ENCODE peak calls at places on chromosomes 16 and 17, in five cellular contexts. One of them, this sample, is unnamed.

GRCh38 chr16:49278944-49279725 is 2.5 kb downstream of the CBLN1 start:
- DNase-seq in IMR-90: no peak
- DNase-seq in fibroblast of lung: no peak
- DNase-seq in H9: peak
- DNase-seq in MM.1S: no peak
- DNase-seq in this sample: no peak

GRCh38 chr17:8151120-8151640 is 1.0 kb downstream of the PER1 start:
- DNase-seq in MM.1S: peak
- DNase-seq in IMR-90: peak
- DNase-seq in H9: peak
- DNase-seq in fibroblast of lung: peak
- DNase-seq in this sample: no peak

GRCh38 chr16:11052080-11052808 is 107.9 kb downstream of the CLEC16A start:
- DNase-seq in IMR-90: no peak
- DNase-seq in H9: no peak
- DNase-seq in fibroblast of lung: peak
- DNase-seq in MM.1S: no peak
- DNase-seq in this sample: no peak

GRCh38 chr17:15440347-15440746 is 27.1 kb downstream of the CDRT4 start:
- DNase-seq in IMR-90: no peak
- DNase-seq in fibroblast of lung: no peak
- DNase-seq in MM.1S: no peak
- DNase-seq in H9: no peak
- DNase-seq in this sample: no peak

GRCh38 chr16:86085161-86085611 is 186.2 kb downstream of the IRF8 start:
- DNase-seq in IMR-90: no peak
- DNase-seq in H9: no peak
- DNase-seq in fibroblast of lung: no peak
- DNase-seq in MM.1S: no peak
- DNase-seq in this sample: no peak

GRCh38 chr16:68644303-68644702 is 807 bp upstream of the CDH3 start:
- DNase-seq in IMR-90: no peak
- DNase-seq in H9: peak
- DNase-seq in MM.1S: no peak
- DNase-seq in fibroblast of lung: no peak
- DNase-seq in this sample: no peak

GRCh38 chr17:64126918-64127317 is 3.0 kb downstream of the ERN1 start:
- DNase-seq in IMR-90: peak
- DNase-seq in H9: no peak
- DNase-seq in MM.1S: no peak
- DNase-seq in fibroblast of lung: no peak
- DNase-seq in this sample: no peak

GRCh38 chr16:9597967-9598730 is 506.7 kb downstream of the HAPSTR1 start:
- DNase-seq in MM.1S: no peak
- DNase-seq in IMR-90: no peak
- DNase-seq in H9: no peak
- DNase-seq in fibroblast of lung: no peak
- DNase-seq in this sample: no peak

GRCh38 chr17:6110088-6110487 is 39.9 kb downstream of the WSCD1 start:
- DNase-seq in IMR-90: no peak
- DNase-seq in MM.1S: no peak
- DNase-seq in fibroblast of lung: no peak
- DNase-seq in H9: no peak
- DNase-seq in this sample: no peak

GRCh38 chr16:52247737-52248136 is 299.2 kb downstream of the TOX3 start:
- DNase-seq in H9: no peak
- DNase-seq in IMR-90: no peak
- DNase-seq in MM.1S: no peak
- DNase-seq in fibroblast of lung: no peak
- DNase-seq in this sample: no peak

GRCh38 chr16:19808061-19808621 is 76.5 kb downstream of the GPRC5B start:
- DNase-seq in H9: no peak
- DNase-seq in IMR-90: no peak
- DNase-seq in fibroblast of lung: no peak
- DNase-seq in MM.1S: peak
- DNase-seq in this sample: no peak

GRCh38 chr17:10699861-10700260 is 2.5 kb downstream of the ADPRM start:
- DNase-seq in H9: no peak
- DNase-seq in IMR-90: no peak
- DNase-seq in fibroblast of lung: no peak
- DNase-seq in MM.1S: no peak
- DNase-seq in this sample: no peak

GRCh38 chr17:64115871-64116534 is 13.9 kb downstream of the ERN1 start:
- DNase-seq in fibroblast of lung: peak
- DNase-seq in IMR-90: peak
- DNase-seq in MM.1S: no peak
- DNase-seq in H9: no peak
- DNase-seq in this sample: no peak

GRCh38 chr17:79864617-79865250 is 25.5 kb upstream of the CBX4 start:
- DNase-seq in MM.1S: no peak
- DNase-seq in H9: no peak
- DNase-seq in IMR-90: no peak
- DNase-seq in fibroblast of lung: no peak
- DNase-seq in this sample: no peak

GRCh38 chr17:57004944-57005579 is 27.1 kb downstream of the SCPEP1 start:
- DNase-seq in IMR-90: no peak
- DNase-seq in MM.1S: peak
- DNase-seq in fibroblast of lung: no peak
- DNase-seq in H9: no peak
- DNase-seq in this sample: no peak

GRCh38 chr16:77888786-77889185 is 100.4 kb downstream of the VAT1L start:
- DNase-seq in fibroblast of lung: peak
- DNase-seq in IMR-90: peak
- DNase-seq in MM.1S: no peak
- DNase-seq in H9: no peak
- DNase-seq in this sample: no peak

GRCh38 chr17:51164911-51165679 is 1.1 kb upstream of the NME2 start:
- DNase-seq in fibroblast of lung: no peak
- DNase-seq in MM.1S: no peak
- DNase-seq in H9: peak
- DNase-seq in IMR-90: no peak
- DNase-seq in this sample: no peak

GRCh38 chr17:15998031-15998574 is 1.4 kb downstream of the ZSWIM7 start:
- DNase-seq in MM.1S: no peak
- DNase-seq in IMR-90: no peak
- DNase-seq in H9: no peak
- DNase-seq in fibroblast of lung: no peak
- DNase-seq in this sample: no peak

GRCh38 chr17:73343168-73343634 is 31.4 kb upstream of the CDC42EP4 start:
- DNase-seq in MM.1S: no peak
- DNase-seq in H9: peak
- DNase-seq in IMR-90: peak
- DNase-seq in fibroblast of lung: peak
- DNase-seq in this sample: peak

GRCh38 chr17:3534881-3535252 is 22.7 kb downstream of the TRPV3 start:
- DNase-seq in H9: peak
- DNase-seq in MM.1S: no peak
- DNase-seq in IMR-90: peak
- DNase-seq in fibroblast of lung: peak
- DNase-seq in this sample: no peak

GRCh38 chr16:85330694-85331188 is 218.5 kb upstream of the CIBAR2 start:
- DNase-seq in H9: peak
- DNase-seq in MM.1S: peak
- DNase-seq in IMR-90: peak
- DNase-seq in fibroblast of lung: peak
- DNase-seq in this sample: peak

DNA sequence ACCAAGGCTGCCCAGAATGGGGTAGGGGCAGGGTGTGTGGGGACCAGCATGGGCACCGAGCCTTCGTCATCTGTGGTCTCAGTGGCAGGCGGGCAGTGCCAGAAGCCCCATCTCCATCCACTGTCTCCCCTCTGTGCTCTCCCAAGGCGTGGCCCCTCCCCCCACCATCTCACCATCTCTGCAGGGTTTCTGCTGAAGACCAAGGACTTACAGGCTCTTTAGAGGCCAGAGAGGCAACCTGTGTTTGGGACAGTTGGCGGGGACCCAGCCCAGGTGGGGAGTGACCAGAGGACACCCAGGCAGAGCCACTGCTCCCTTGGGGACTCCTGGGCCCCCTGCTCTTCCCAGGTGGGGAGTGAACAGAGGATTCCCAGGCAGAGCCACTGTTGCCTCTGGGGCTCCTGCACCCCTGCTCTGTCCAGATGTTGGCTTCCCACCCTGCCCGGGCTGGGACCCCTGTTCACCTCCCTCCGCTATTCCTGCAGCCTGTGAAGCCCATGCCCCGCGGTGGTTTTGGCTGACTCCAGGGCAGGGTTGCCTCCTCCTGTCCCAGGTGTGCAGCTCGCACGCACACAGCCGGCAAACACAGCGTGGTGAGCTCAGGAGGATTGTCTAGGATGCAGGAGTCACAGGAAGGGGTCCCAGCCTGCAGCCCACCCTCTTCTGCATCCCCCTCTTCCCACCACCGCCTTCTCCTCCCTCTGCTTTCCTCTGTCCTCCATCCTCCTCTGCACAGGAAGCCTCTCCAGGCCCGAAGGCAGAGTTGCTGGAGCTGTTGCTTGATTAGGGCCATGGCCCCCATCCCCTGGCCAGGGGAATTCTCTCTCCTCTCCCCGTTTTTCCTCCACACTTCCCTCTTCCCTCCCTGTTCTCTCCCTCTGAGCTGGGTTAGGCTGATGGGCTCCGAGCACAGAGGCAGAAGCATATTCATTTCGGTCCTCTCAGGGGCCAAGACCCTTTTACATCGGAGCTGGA is 45.0 kb downstream of the SLC7A5 start:
- DNase-seq in IMR-90: no peak
- DNase-seq in fibroblast of lung: no peak
- DNase-seq in MM.1S: no peak
- DNase-seq in H9: no peak
- DNase-seq in this sample: no peak
- H2AFZ ChIP-seq in IMR-90: no peak
- H2AFZ ChIP-seq in fibroblast of lung: no peak
- H2AFZ ChIP-seq in MM.1S: no peak
- H2AFZ ChIP-seq in H9: no peak
- H2AFZ ChIP-seq in this sample: peak

GRCh38 chr16:6646891-6647290 is 685.8 kb upstream of the RBFOX1 start:
- DNase-seq in fibroblast of lung: no peak
- DNase-seq in H9: no peak
- DNase-seq in MM.1S: no peak
- DNase-seq in IMR-90: no peak
- DNase-seq in this sample: no peak

GRCh38 chr16:6643083-6643686 is 689.5 kb upstream of the RBFOX1 start:
- DNase-seq in H9: peak
- DNase-seq in MM.1S: peak
- DNase-seq in fibroblast of lung: peak
- DNase-seq in IMR-90: peak
- DNase-seq in this sample: peak

GRCh38 chr16:6642271-6642670 is 690.4 kb upstream of the RBFOX1 start:
- DNase-seq in MM.1S: peak
- DNase-seq in fibroblast of lung: no peak
- DNase-seq in H9: no peak
- DNase-seq in IMR-90: no peak
- DNase-seq in this sample: no peak

GRCh38 chr16:6644916-6645315 is 687.7 kb upstream of the RBFOX1 start:
- DNase-seq in fibroblast of lung: no peak
- DNase-seq in IMR-90: no peak
- DNase-seq in H9: no peak
- DNase-seq in MM.1S: no peak
- DNase-seq in this sample: no peak

GRCh38 chr16:6645758-6646423 is 686.8 kb upstream of the RBFOX1 start:
- DNase-seq in H9: no peak
- DNase-seq in IMR-90: no peak
- DNase-seq in fibroblast of lung: no peak
- DNase-seq in MM.1S: no peak
- DNase-seq in this sample: no peak
- H2AFZ ChIP-seq in H9: no peak
- H2AFZ ChIP-seq in IMR-90: no peak
- H2AFZ ChIP-seq in fibroblast of lung: no peak
- H2AFZ ChIP-seq in MM.1S: no peak
- H2AFZ ChIP-seq in this sample: no peak

GRCh38 chr16:27073733-27074132 is 7.0 kb downstream of the C16orf82 start:
- DNase-seq in H9: no peak
- DNase-seq in IMR-90: no peak
- DNase-seq in MM.1S: no peak
- DNase-seq in fibroblast of lung: no peak
- DNase-seq in this sample: no peak
- H2AFZ ChIP-seq in H9: no peak
- H2AFZ ChIP-seq in IMR-90: no peak
- H2AFZ ChIP-seq in MM.1S: no peak
- H2AFZ ChIP-seq in fibroblast of lung: no peak
- H2AFZ ChIP-seq in this sample: no peak

DNA sequence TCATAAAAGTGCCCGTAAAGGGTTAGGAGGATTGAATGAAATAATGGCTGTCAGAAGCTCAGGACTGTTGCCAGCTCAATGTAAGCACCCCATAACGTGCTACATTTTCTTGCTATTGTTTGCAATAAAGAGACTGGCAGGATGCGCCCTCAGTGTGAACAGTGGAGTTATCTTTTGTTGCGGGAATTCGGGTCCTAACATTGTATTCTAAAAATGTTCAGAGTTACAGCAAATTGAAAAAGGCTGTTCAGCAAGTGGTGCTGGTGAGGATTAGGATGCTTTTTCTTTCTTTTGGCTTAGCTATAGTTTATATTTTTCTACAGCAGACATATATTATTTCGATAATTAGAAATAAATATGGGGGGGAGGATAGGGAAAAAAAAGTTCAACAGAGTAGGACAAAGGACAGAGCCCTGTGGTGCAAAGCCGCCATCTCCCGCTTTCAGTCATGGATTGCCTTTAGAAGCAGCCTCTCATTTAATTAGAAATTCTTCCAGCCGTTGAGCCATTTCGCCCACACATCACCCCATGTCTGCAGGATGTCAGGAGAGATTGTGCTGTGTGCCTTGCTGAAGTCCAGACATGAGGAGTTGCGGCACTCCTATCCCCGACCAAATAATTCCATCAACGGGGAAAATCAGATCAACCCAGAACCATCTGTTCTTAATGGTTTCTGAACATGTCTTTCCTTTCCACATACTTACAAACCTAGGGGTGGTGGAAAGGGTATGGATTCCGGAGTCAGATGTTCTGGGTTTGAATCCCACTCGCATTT is 21.0 kb upstream of the PYY start:
- DNase-seq in H9: no peak
- DNase-seq in IMR-90: no peak
- DNase-seq in MM.1S: no peak
- DNase-seq in fibroblast of lung: no peak
- DNase-seq in this sample: no peak
- H2AFZ ChIP-seq in H9: no peak
- H2AFZ ChIP-seq in IMR-90: no peak
- H2AFZ ChIP-seq in MM.1S: no peak
- H2AFZ ChIP-seq in fibroblast of lung: no peak
- H2AFZ ChIP-seq in this sample: peak

GRCh38 chr17:48537316-48537715 is 6.5 kb upstream of the HOXB1 start:
- DNase-seq in H9: no peak
- DNase-seq in IMR-90: no peak
- DNase-seq in MM.1S: no peak
- DNase-seq in fibroblast of lung: no peak
- DNase-seq in this sample: no peak
- H2AFZ ChIP-seq in H9: no peak
- H2AFZ ChIP-seq in IMR-90: peak
- H2AFZ ChIP-seq in MM.1S: no peak
- H2AFZ ChIP-seq in fibroblast of lung: no peak
- H2AFZ ChIP-seq in this sample: no peak

This sample was measured in neuronal stem cell.